ENCODE peak calls at places on chromosomes 16 and 17, in five cellular contexts. K is T1000; T is AG04450; P is NCI-H1048; O is Jurkat, Clone E6-1. S is an unnamed sample.

GRCh38 chr17:71757156-71757555 is 363.7 kb upstream of the SOX9 start:
- DNase-seq in O (no peak), P (no peak), T (no peak), K (no peak), S (no peak)

GRCh38 chr17:8835631-8836364 is 31.7 kb downstream of the PIK3R6 start:
- DNase-seq in T (no peak), O (no peak), K (no peak), P (no peak), S (no peak)

GRCh38 chr16:29117631-29118030 is 132.8 kb downstream of the LAT start:
- DNase-seq in O (no peak), P (no peak), T (no peak), K (no peak), S (no peak)

GRCh38 chr16:70795513-70795912 is 5.4 kb downstream of the VAC14 start:
- DNase-seq in P (no peak), K (no peak), O (no peak), T (no peak), S (no peak)

GRCh38 chr16:15059324-15059723 is 3.5 kb upstream of the NTAN1 start:
- DNase-seq in O (no peak), K (no peak), P (no peak), T (no peak), S (no peak)

GRCh38 chr17:40564883-40565744 is at the start of gene CCR7:
- DNase-seq in K (no peak), T (no peak), O (peak), P (no peak), S (no peak)

GRCh38 chr17:73362697-73363096 is 50.9 kb upstream of the CDC42EP4 start:
- DNase-seq in K (no peak), P (no peak), T (no peak), O (no peak), S (no peak)

GRCh38 chr16:89442990-89443726 is 47.2 kb downstream of the ANKRD11 start:
- DNase-seq in K (no peak), P (peak), O (no peak), T (no peak), S (no peak)

GRCh38 chr17:41404024-41404651 is 6.7 kb upstream of the KRT31 start:
- DNase-seq in K (peak), P (no peak), T (peak), O (no peak), S (no peak)

GRCh38 chr17:41464682-41465081 is 2.5 kb downstream of the KRT32 start:
- DNase-seq in T (peak), K (peak), P (no peak), O (no peak), S (no peak)

GRCh38 chr17:71689782-71690181 is 431.0 kb upstream of the SOX9 start:
- DNase-seq in T (no peak), K (no peak), P (no peak), O (no peak), S (no peak)

GRCh38 chr16:6247771-6248170 is 1084.9 kb upstream of the RBFOX1 start:
- DNase-seq in P (no peak), O (no peak), K (no peak), T (no peak), S (no peak)

GRCh38 chr17:67273900-67274299 is 28.9 kb upstream of the HELZ start:
- DNase-seq in T (no peak), K (no peak), O (no peak), P (no peak), S (no peak)

GRCh38 chr16:27199235-27199586 is 4.1 kb upstream of the KDM8 start:
- DNase-seq in O (no peak), K (no peak), P (no peak), T (no peak), S (no peak)

GRCh38 chr17:75861927-75862317 is 6.8 kb upstream of the WBP2 start:
- DNase-seq in T (no peak), K (no peak), P (no peak), O (no peak), S (no peak)

GRCh38 chr17:80029235-80029974 is 6.3 kb downstream of the TBC1D16 start:
- DNase-seq in K (peak), T (no peak), P (no peak), O (no peak), S (no peak)

GRCh38 chr17:39929657-39930407 is 2.3 kb downstream of the LRRC3C start:
- DNase-seq in T (no peak), K (no peak), P (no peak), O (no peak), S (no peak)

GRCh38 chr17:66353937-66354401 is 51.6 kb downstream of the PRKCA start:
- DNase-seq in K (no peak), P (no peak), O (no peak), T (peak), S (no peak)

GRCh38 chr16:17365211-17365541 is 105.6 kb downstream of the XYLT1 start:
- DNase-seq in P (no peak), O (no peak), T (no peak), K (no peak), S (no peak)

GRCh38 chr16:23174622-23175021 is 7.9 kb upstream of the SCNN1G start:
- DNase-seq in P (no peak), O (peak), K (no peak), T (no peak), S (no peak)

GRCh38 chr17:19904412-19904811 is 36.7 kb upstream of the ULK2 start:
- DNase-seq in T (no peak), K (no peak), P (no peak), O (no peak), S (no peak)

GRCh38 chr16:64051826-64052225 is 1070.0 kb downstream of the CDH11 start:
- DNase-seq in K (no peak), T (no peak), O (no peak), P (no peak), S (no peak)

GRCh38 chr17:15913826-15914225 is 31.1 kb upstream of the ADORA2B start:
- DNase-seq in K (no peak), T (no peak), O (no peak), P (no peak), S (no peak)

GRCh38 chr17:48541036-48541573 is 3.8 kb downstream of the HOXB2 start:
- DNase-seq in K (no peak), O (no peak), P (no peak), T (no peak), S (no peak)

GRCh38 chr16:69324013-69324531 is 6.3 kb downstream of the PDF start:
- DNase-seq in T (no peak), K (no peak), O (no peak), P (no peak), S (no peak)

GRCh38 chr17:79623786-79624657 is 13.2 kb upstream of the RBFOX3 start:
- DNase-seq in P (no peak), K (no peak), T (no peak), O (no peak), S (no peak)

GRCh38 chr17:27569257-27569722 is 61.7 kb upstream of the LGALS9 start:
- DNase-seq in P (no peak), T (no peak), O (peak), K (no peak), S (no peak)

GRCh38 chr16:72862090-72862489 is 185.8 kb downstream of the ZFHX3 start:
- DNase-seq in O (no peak), K (no peak), T (no peak), P (no peak), S (no peak)

GRCh38 chr17:83089322-83090156 is 10.1 kb downstream of the METRNL start:
- DNase-seq in O (no peak), P (no peak), K (no peak), T (no peak), S (no peak)

GRCh38 chr16:50234771-50235556 is 31.4 kb upstream of the ADCY7 start:
- DNase-seq in O (no peak), T (no peak), P (no peak), K (no peak), S (no peak)